ENCODE peak calls at places on chromosomes 11 and 22, in four cellular contexts. H is neural crest cell; A is aorta; E is activated T-cell treated with anti-CD3 and anti-CD28 coated beads, Interleukin-2, amount 50 U/mL, for 4 hours. N is an unnamed sample.

GRCh38 chr11:67349036-67349435 is 4.3 kb downstream of the POLD4 start:
- DNase-seq in H (no peak), A (no peak), E (no peak), N (no peak)

GRCh38 chr11:110797453-110797852 is 85.2 kb upstream of the ARHGAP20 start:
- DNase-seq in H (no peak), A (peak; percentile 56), E (no peak), N (no peak)

GRCh38 chr11:45761659-45762058 is 43.3 kb upstream of the SLC35C1 start:
- DNase-seq in H (no peak), A (no peak), E (no peak), N (no peak)

GRCh38 chr11:46675949-46676348 is 24.5 kb downstream of the ARHGAP1 start:
- DNase-seq in H (no peak), A (peak; percentile 42), E (no peak), N (no peak)

GRCh38 chr11:26715133-26715532 is 6.7 kb downstream of the SLC5A12 start:
- DNase-seq in H (no peak), A (no peak), E (no peak), N (no peak)

GRCh38 chr22:46609175-46609690 is 11.0 kb upstream of the GRAMD4 start:
- DNase-seq in H (no peak), A (no peak), E (no peak), N (peak; percentile 61)

GRCh38 chr11:103988595-103988969 is 47.9 kb upstream of the DDI1 start:
- DNase-seq in H (no peak), A (no peak), E (no peak), N (no peak)

GRCh38 chr11:64638017-64638664 is 47.1 kb downstream of the SLC22A12 start:
- DNase-seq in H (peak; percentile 40), A (no peak), E (no peak), N (no peak)

GRCh38 chr22:44729391-44730012 is 22.9 kb upstream of the ARHGAP8 start:
- DNase-seq in H (peak; percentile 63), A (no peak), E (no peak), N (no peak)

GRCh38 chr11:48036011-48036410 is 55.7 kb downstream of the PTPRJ start:
- DNase-seq in H (no peak), A (no peak), E (no peak), N (no peak)

GRCh38 chr11:36261094-36261493 is 28.1 kb downstream of the COMMD9 start:
- DNase-seq in H (no peak), A (no peak), E (no peak), N (no peak)

GRCh38 chr11:1827931-1828330 is 6.9 kb upstream of the SYT8 start:
- DNase-seq in H (no peak), A (peak; percentile 47), E (no peak), N (no peak)

GRCh38 chr11:60634151-60634550 is 65.3 kb upstream of the MS4A8 start:
- DNase-seq in H (no peak), A (no peak), E (no peak), N (no peak)

GRCh38 chr11:86291466-86292262 is 10.4 kb upstream of the HIKESHI start:
- DNase-seq in H (peak; percentile 50), A (peak; percentile 56), E (peak; percentile 64), N (no peak)

GRCh38 chr11:128724891-128725611 is 31.2 kb downstream of the FLI1 start:
- DNase-seq in H (no peak), A (no peak), E (no peak), N (no peak)

GRCh38 chr11:27701262-27702105 is 1.2 kb upstream of the BDNF start:
- DNase-seq in H (no peak), A (no peak), E (no peak), N (no peak)

GRCh38 chr22:20636075-20636812 is 128.8 kb downstream of the MED15 start:
- DNase-seq in H (no peak), A (peak; percentile 24), E (no peak), N (no peak)

GRCh38 chr22:22979954-22980353 is 90.4 kb upstream of the GNAZ start:
- DNase-seq in H (no peak), A (no peak), E (no peak), N (no peak)

GRCh38 chr11:119727523-119728081 is 1.4 kb downstream of the NECTIN1 start:
- DNase-seq in H (peak; percentile 58), A (no peak), E (peak; percentile 17), N (peak; percentile 68)

GRCh38 chr11:125603207-125603606 is 10.6 kb downstream of the STT3A start:
- DNase-seq in H (no peak), A (no peak), E (no peak), N (no peak)

GRCh38 chr11:8886332-8886731 is 24.7 kb upstream of the AKIP1 start:
- DNase-seq in H (no peak), A (no peak), E (no peak), N (no peak)

GRCh38 chr11:12066056-12066798 is 44.2 kb upstream of the MICAL2 start:
- DNase-seq in H (no peak), A (no peak), E (no peak), N (no peak)

GRCh38 chr11:100683107-100683506 is 4.0 kb upstream of the ARHGAP42 start:
- DNase-seq in H (no peak), A (no peak), E (no peak), N (no peak)

GRCh38 chr11:17560281-17561110 is 13.4 kb downstream of the OTOG start:
- DNase-seq in H (no peak), A (no peak), E (no peak), N (no peak)

GRCh38 chr11:36088234-36088975 is 144.5 kb downstream of the LDLRAD3 start:
- DNase-seq in H (no peak), A (no peak), E (no peak), N (no peak)

GRCh38 chr11:35822815-35823495 is 120.9 kb upstream of the LDLRAD3 start:
- DNase-seq in H (no peak), A (no peak), E (no peak), N (no peak)

GRCh38 chr11:134599180-134599810 is 187.3 kb upstream of the B3GAT1 start:
- DNase-seq in H (no peak), A (no peak), E (no peak), N (no peak)

GRCh38 chr11:93089474-93090102 is 108.2 kb downstream of the SLC36A4 start:
- DNase-seq in H (no peak), A (peak; percentile 27), E (no peak), N (no peak)